ENCODE peak calls at places on chromosomes 3 and 15, in six cellular contexts. Y is HepG2, W is A549, H is K562, T is endothelial cell of umbilical vein, U is GM12878. X is an unnamed sample.

GRCh38 chr15:40695469-40695910 is 516 bp downstream of the RAD51 start:
- DNase-seq in Y (peak), W (peak), H (no peak), T (peak), U (no peak), X (no peak)

GRCh38 chr15:50996641-50997040 is 88.2 kb downstream of the AP4E1 start:
- DNase-seq in Y (no peak), W (no peak), H (no peak), T (no peak), U (no peak), X (no peak)

GRCh38 chr3:36707623-36708409 is 56.5 kb downstream of the DCLK3 start:
- DNase-seq in Y (no peak), W (peak), H (peak), T (no peak), U (no peak), X (peak)

GRCh38 chr15:71334874-71335273 is 219.6 kb downstream of the THSD4 start:
- DNase-seq in Y (no peak), W (no peak), H (no peak), T (no peak), U (no peak), X (no peak)

GRCh38 chr3:153290278-153291015 is 128.4 kb downstream of the RAP2B start:
- DNase-seq in Y (no peak), W (peak), H (no peak), T (peak), U (no peak), X (peak)

GRCh38 chr3:143000525-143000924 is 845 bp upstream of the U2SURP start:
- DNase-seq in Y (peak), W (no peak), H (peak), T (no peak), U (no peak), X (no peak)

GRCh38 chr3:137039570-137039969 is 81.8 kb downstream of the IL20RB start:
- DNase-seq in Y (no peak), W (no peak), H (no peak), T (no peak), U (no peak), X (peak)

GRCh38 chr3:31191354-31191753 is 296.9 kb upstream of the GADL1 start:
- DNase-seq in Y (no peak), W (no peak), H (no peak), T (no peak), U (no peak), X (no peak)

GRCh38 chr3:18415836-18416235 is 9.3 kb downstream of the SATB1 start:
- DNase-seq in Y (no peak), W (no peak), H (no peak), T (no peak), U (no peak), X (no peak)

GRCh38 chr15:62517541-62517940 is 352.5 kb upstream of the C2CD4B start:
- DNase-seq in Y (no peak), W (no peak), H (no peak), T (no peak), U (no peak), X (no peak)

GRCh38 chr15:71434774-71435173 is 319.5 kb downstream of the THSD4 start:
- DNase-seq in Y (no peak), W (no peak), H (no peak), T (no peak), U (no peak), X (no peak)

GRCh38 chr3:72639736-72640135 is 208.5 kb downstream of the SHQ1 start:
- DNase-seq in Y (no peak), W (no peak), H (no peak), T (no peak), U (no peak), X (no peak)

GRCh38 chr3:155727836-155728235 is 17.0 kb downstream of the PLCH1 start:
- DNase-seq in Y (no peak), W (no peak), H (no peak), T (no peak), U (no peak), X (no peak)

GRCh38 chr3:41893977-41894376 is 67.9 kb downstream of the ULK4 start:
- DNase-seq in Y (peak), W (peak), H (peak), T (peak), U (no peak), X (peak)

GRCh38 chr3:136070334-136070733 is 104.8 kb downstream of the PPP2R3A start:
- DNase-seq in Y (no peak), W (no peak), H (no peak), T (no peak), U (no peak), X (no peak)

GRCh38 chr3:180180795-180181194 is 144.1 kb upstream of the PEX5L start:
- DNase-seq in Y (no peak), W (no peak), H (no peak), T (no peak), U (no peak), X (no peak)

GRCh38 chr3:144586382-144586781 is 614.8 kb downstream of the DIPK2A start:
- DNase-seq in Y (peak), W (no peak), H (no peak), T (peak), U (no peak), X (peak)

GRCh38 chr3:24545917-24546316 is 51.3 kb upstream of the THRB start:
- DNase-seq in Y (peak), W (no peak), H (no peak), T (no peak), U (no peak), X (no peak)

GRCh38 chr3:129077222-129077621 is 16.6 kb downstream of the GP9 start:
- DNase-seq in Y (peak), W (no peak), H (no peak), T (peak), U (no peak), X (no peak)

GRCh38 chr3:65706786-65707568 is 331.7 kb downstream of the MAGI1 start:
- DNase-seq in Y (no peak), W (no peak), H (no peak), T (no peak), U (no peak), X (no peak)

GRCh38 chr15:33067456-33067855 is 127.1 kb downstream of the FMN1 start:
- DNase-seq in Y (no peak), W (no peak), H (no peak), T (no peak), U (no peak), X (no peak)

GRCh38 chr3:133927543-133928066 is 31.9 kb upstream of the RAB6B start:
- DNase-seq in Y (no peak), W (peak), H (peak), T (peak), U (no peak), X (peak)

GRCh38 chr15:51460796-51461195 is 119.3 kb downstream of the GLDN start:
- DNase-seq in Y (no peak), W (no peak), H (no peak), T (no peak), U (no peak), X (no peak)

GRCh38 chr3:43286115-43286885 is at the start of gene SNRK:
- DNase-seq in Y (peak), W (peak), H (peak), T (peak), U (no peak), X (peak)

GRCh38 chr3:190533511-190534282 is 19.8 kb downstream of the IL1RAP start:
- DNase-seq in Y (no peak), W (peak), H (no peak), T (peak), U (no peak), X (no peak)

DNA sequence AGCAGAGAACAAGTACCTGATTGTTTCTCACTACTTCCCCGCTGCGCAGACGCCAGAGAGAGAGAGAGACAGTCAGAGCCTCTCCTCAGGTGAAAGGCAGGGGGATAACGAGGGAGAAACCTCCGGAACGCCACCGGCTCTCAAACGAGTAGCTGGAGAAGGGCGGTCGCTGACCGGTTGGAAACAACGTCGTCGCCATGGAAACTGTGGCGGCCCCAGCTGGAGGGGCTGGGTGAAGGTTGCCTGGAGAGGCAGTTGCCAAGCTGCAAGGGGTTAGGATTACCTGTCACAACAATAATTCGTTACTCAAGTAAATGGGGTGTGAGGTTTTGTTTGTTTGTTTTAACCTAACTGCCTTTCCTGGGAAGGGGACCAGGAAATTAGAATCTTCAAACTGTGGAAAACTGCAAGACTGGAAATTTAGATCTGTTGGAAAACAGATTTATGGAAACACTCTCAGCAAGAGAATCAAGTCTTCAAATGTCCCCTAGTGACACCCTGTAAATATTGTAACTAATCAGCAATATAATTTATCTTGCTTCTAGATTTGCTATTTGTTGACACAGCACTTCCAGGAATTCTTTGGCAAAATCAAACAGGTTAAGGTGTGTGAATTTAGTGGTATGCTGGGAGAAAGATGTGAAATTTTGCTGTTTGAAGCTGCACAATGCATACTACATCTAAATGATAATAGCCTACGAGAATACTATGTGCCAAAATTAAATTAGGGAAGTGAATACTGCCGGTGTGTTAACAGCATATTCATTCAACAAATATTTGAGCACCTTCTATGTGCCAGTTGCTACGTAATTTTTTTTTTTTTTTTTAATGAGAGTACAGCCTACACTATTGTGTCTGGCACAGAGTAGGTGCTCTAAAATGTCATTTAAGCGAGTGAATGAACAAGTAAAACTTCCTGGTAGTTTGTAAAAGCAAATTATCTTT is at the start of gene DNAH12:
- DNase-seq in Y (peak), W (peak), H (peak), T (peak), U (no peak), X (no peak)
- TF ChIP-seq MYC in Y (no peak), W (no peak), H (no peak), T (no peak), U (no peak), X (no peak)

GRCh38 chr3:541328-541727 is 344.8 kb downstream of the CHL1 start:
- DNase-seq in Y (no peak), W (no peak), H (no peak), T (no peak), U (no peak), X (no peak)

GRCh38 chr3:536417-536813 is 339.9 kb downstream of the CHL1 start:
- DNase-seq in Y (no peak), W (no peak), H (no peak), T (no peak), U (no peak), X (no peak)

DNA sequence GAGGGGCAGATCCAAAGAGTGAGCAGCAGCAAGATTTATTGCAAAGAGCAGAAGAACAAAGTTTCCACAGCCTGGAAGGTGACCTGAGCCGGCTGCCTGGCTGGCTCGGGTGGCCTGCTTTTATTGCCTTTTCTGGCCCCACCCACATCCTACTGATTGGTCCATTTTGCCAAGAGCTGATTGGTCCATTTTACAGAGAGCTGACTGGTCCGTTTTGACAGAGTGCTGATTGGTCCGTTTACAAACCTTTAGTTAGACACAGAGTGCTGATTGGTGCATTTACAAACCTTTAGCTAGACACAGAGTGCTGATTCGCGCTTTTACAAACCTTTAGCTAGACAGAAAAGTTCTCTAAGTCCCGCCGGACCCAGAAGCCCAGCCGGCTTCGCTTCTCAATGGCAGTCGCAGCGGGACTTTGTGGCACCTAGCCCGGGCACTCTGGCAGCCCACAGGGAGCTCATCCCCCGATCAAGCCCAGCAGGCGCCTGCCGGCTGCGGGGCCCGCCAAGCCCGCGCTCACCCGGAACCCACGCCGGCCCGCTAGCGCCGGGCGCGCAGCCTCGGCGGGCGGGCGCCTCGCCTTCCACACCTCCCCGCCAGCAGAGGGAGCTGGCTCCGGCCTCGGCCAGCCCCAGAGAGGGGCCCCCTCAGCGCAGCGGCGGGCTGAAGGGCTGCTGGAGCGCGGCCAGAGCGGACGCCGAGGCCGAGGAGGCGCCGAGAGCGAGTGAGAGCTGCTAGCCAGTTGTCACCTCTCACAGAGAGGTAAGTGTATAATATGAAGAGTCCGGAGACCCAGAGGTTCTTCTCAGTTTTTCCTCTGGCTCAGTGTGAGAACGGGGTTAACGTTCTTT is 339.2 kb downstream of the CHL1 start:
- DNase-seq in Y (no peak), W (no peak), H (no peak), T (no peak), U (no peak), X (no peak)
- TF ChIP-seq CTCF in Y (no peak), W (no peak), H (peak), T (no peak), U (no peak), X (no peak)

GRCh38 chr3:101122678-101123077 is 129.5 kb upstream of the ABI3BP start:
- DNase-seq in Y (no peak), W (no peak), H (no peak), T (no peak), U (no peak), X (no peak)

GRCh38 chr3:101117981-101118380 is 124.8 kb upstream of the ABI3BP start:
- DNase-seq in Y (no peak), W (no peak), H (no peak), T (no peak), U (no peak), X (no peak)

GRCh38 chr3:101117473-101117872 is 124.3 kb upstream of the ABI3BP start:
- DNase-seq in Y (no peak), W (no peak), H (no peak), T (no peak), U (no peak), X (peak)

GRCh38 chr3:101119535-101119934 is 126.3 kb upstream of the ABI3BP start:
- DNase-seq in Y (no peak), W (no peak), H (no peak), T (no peak), U (no peak), X (no peak)

DNA sequence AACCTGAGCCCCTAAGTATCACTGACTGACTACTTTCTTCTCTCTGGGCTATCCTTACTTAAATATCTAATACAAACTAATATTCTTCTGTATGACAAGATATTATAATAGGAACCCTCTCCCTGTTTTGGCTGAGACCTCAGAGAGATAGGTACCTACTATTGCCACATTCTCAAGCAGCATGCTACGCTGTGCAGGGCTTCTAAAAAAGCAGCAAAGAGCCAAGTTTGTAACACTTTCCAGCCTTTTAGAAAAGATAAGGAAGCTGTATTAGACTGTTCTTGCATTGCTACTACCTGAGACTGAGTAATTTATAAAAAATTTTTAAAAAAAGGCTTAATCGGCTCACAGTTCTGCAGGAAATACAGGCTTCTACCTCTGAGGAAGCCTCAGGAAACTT is 126.8 kb upstream of the ABI3BP start:
- DNase-seq in Y (no peak), W (no peak), H (no peak), T (no peak), U (no peak), X (no peak)
- TF ChIP-seq MAX in Y (no peak), W (no peak), H (no peak), T (no peak), U (no peak), X (no peak)

GRCh38 chr3:171446801-171447578 is 13.2 kb downstream of the TNIK start:
- DNase-seq in Y (no peak), W (peak), H (peak), T (peak), U (no peak), X (no peak)
- TF ChIP-seq MYC in Y (no peak), W (no peak), H (no peak), T (no peak), U (no peak), X (no peak)

X was measured in NB4.